ENCODE peak calls at places on chromosomes 3 and 15, in eight cellular contexts. One of them, this sample, is unnamed.

GRCh38 chr15:77417642-77418041 is 2.3 kb downstream of the PEAK1 start:
- DNase-seq in mesothelial cell of epicardium: no peak
- DNase-seq in LNCaP clone FGC: peak; percentile 88
- DNase-seq in activated B cell treated with CpG ODN at 0.5 μM for 24 hours: no peak
- DNase-seq in A549: no peak
- DNase-seq in B cell: no peak
- DNase-seq in ovary: no peak
- DNase-seq in fibroblast of mammary gland: peak; percentile 19
- DNase-seq in this sample: no peak

GRCh38 chr3:36482880-36483279 is 102.6 kb downstream of the STAC start:
- DNase-seq in ovary: no peak
- DNase-seq in fibroblast of mammary gland: no peak
- DNase-seq in B cell: no peak
- DNase-seq in LNCaP clone FGC: no peak
- DNase-seq in mesothelial cell of epicardium: no peak
- DNase-seq in activated B cell treated with CpG ODN at 0.5 μM for 24 hours: no peak
- DNase-seq in A549: no peak
- DNase-seq in this sample: no peak

GRCh38 chr3:154759966-154760365 is 320.2 kb upstream of the MME start:
- DNase-seq in A549: no peak
- DNase-seq in LNCaP clone FGC: no peak
- DNase-seq in fibroblast of mammary gland: peak; percentile 31
- DNase-seq in ovary: no peak
- DNase-seq in mesothelial cell of epicardium: no peak
- DNase-seq in B cell: no peak
- DNase-seq in activated B cell treated with CpG ODN at 0.5 μM for 24 hours: no peak
- DNase-seq in this sample: no peak

GRCh38 chr3:129602730-129603560 is 3.5 kb downstream of the PLXND1 start:
- DNase-seq in activated B cell treated with CpG ODN at 0.5 μM for 24 hours: no peak
- DNase-seq in LNCaP clone FGC: no peak
- DNase-seq in ovary: peak; percentile 79
- DNase-seq in mesothelial cell of epicardium: no peak
- DNase-seq in A549: peak; percentile 81
- DNase-seq in B cell: no peak
- DNase-seq in fibroblast of mammary gland: peak; percentile 93
- DNase-seq in this sample: no peak

GRCh38 chr15:29822685-29823459 is 604 bp upstream of the TJP1 start:
- DNase-seq in fibroblast of mammary gland: peak; percentile 78
- DNase-seq in LNCaP clone FGC: no peak
- DNase-seq in ovary: peak; percentile 66
- DNase-seq in activated B cell treated with CpG ODN at 0.5 μM for 24 hours: no peak
- DNase-seq in B cell: no peak
- DNase-seq in mesothelial cell of epicardium: peak; percentile 31
- DNase-seq in A549: peak; percentile 87
- DNase-seq in this sample: no peak

GRCh38 chr15:36472672-36473071 is 106.8 kb upstream of the CDIN1 start:
- DNase-seq in fibroblast of mammary gland: peak; percentile 56
- DNase-seq in LNCaP clone FGC: no peak
- DNase-seq in B cell: no peak
- DNase-seq in A549: no peak
- DNase-seq in ovary: no peak
- DNase-seq in activated B cell treated with CpG ODN at 0.5 μM for 24 hours: no peak
- DNase-seq in mesothelial cell of epicardium: no peak
- DNase-seq in this sample: no peak

GRCh38 chr3:11530153-11530721 is 113.5 kb downstream of the VGLL4 start:
- DNase-seq in fibroblast of mammary gland: peak; percentile 94
- DNase-seq in B cell: peak; percentile 18
- DNase-seq in ovary: peak; percentile 76
- DNase-seq in A549: peak; percentile 35
- DNase-seq in LNCaP clone FGC: no peak
- DNase-seq in mesothelial cell of epicardium: no peak
- DNase-seq in activated B cell treated with CpG ODN at 0.5 μM for 24 hours: no peak
- DNase-seq in this sample: no peak

GRCh38 chr3:14822875-14823807 is 4.4 kb downstream of the FGD5 start:
- DNase-seq in mesothelial cell of epicardium: no peak
- DNase-seq in A549: no peak
- DNase-seq in ovary: no peak
- DNase-seq in LNCaP clone FGC: peak; percentile 17
- DNase-seq in B cell: no peak
- DNase-seq in activated B cell treated with CpG ODN at 0.5 μM for 24 hours: no peak
- DNase-seq in fibroblast of mammary gland: peak; percentile 10
- DNase-seq in this sample: no peak

GRCh38 chr15:25469377-25469776 is 30.6 kb upstream of the UBE3A start:
- DNase-seq in LNCaP clone FGC: peak; percentile 17
- DNase-seq in fibroblast of mammary gland: peak; percentile 26
- DNase-seq in ovary: no peak
- DNase-seq in activated B cell treated with CpG ODN at 0.5 μM for 24 hours: no peak
- DNase-seq in A549: no peak
- DNase-seq in B cell: no peak
- DNase-seq in mesothelial cell of epicardium: no peak
- DNase-seq in this sample: no peak

GRCh38 chr3:18847583-18848197 is 300.6 kb upstream of the KCNH8 start:
- DNase-seq in ovary: no peak
- DNase-seq in mesothelial cell of epicardium: no peak
- DNase-seq in B cell: no peak
- DNase-seq in fibroblast of mammary gland: no peak
- DNase-seq in A549: peak; percentile 22
- DNase-seq in LNCaP clone FGC: no peak
- DNase-seq in activated B cell treated with CpG ODN at 0.5 μM for 24 hours: no peak
- DNase-seq in this sample: no peak

GRCh38 chr3:178665747-178666146 is 129.5 kb downstream of the KCNMB2 start:
- DNase-seq in activated B cell treated with CpG ODN at 0.5 μM for 24 hours: no peak
- DNase-seq in LNCaP clone FGC: no peak
- DNase-seq in mesothelial cell of epicardium: no peak
- DNase-seq in ovary: no peak
- DNase-seq in A549: no peak
- DNase-seq in B cell: no peak
- DNase-seq in fibroblast of mammary gland: no peak
- DNase-seq in this sample: no peak

GRCh38 chr15:45268135-45268534 is 16.1 kb downstream of the SLC28A2 start:
- DNase-seq in ovary: no peak
- DNase-seq in LNCaP clone FGC: no peak
- DNase-seq in A549: peak; percentile 18
- DNase-seq in fibroblast of mammary gland: no peak
- DNase-seq in mesothelial cell of epicardium: no peak
- DNase-seq in activated B cell treated with CpG ODN at 0.5 μM for 24 hours: no peak
- DNase-seq in B cell: no peak
- DNase-seq in this sample: no peak
- TF ChIP-seq CTCF in ovary: no peak
- TF ChIP-seq CTCF in LNCaP clone FGC: peak; percentile 26
- TF ChIP-seq CTCF in A549: no peak
- TF ChIP-seq CTCF in fibroblast of mammary gland: peak; percentile 5
- TF ChIP-seq CTCF in mesothelial cell of epicardium: no peak
- TF ChIP-seq CTCF in activated B cell treated with CpG ODN at 0.5 μM for 24 hours: no peak
- TF ChIP-seq CTCF in B cell: no peak
- TF ChIP-seq CTCF in this sample: no peak

GRCh38 chr3:54531741-54532140 is 396.1 kb downstream of the LRTM1 start:
- DNase-seq in fibroblast of mammary gland: no peak
- DNase-seq in B cell: no peak
- DNase-seq in A549: no peak
- DNase-seq in mesothelial cell of epicardium: no peak
- DNase-seq in ovary: no peak
- DNase-seq in LNCaP clone FGC: no peak
- DNase-seq in activated B cell treated with CpG ODN at 0.5 μM for 24 hours: no peak
- DNase-seq in this sample: no peak

GRCh38 chr3:54535619-54536018 is 392.2 kb downstream of the LRTM1 start:
- DNase-seq in mesothelial cell of epicardium: no peak
- DNase-seq in A549: no peak
- DNase-seq in B cell: no peak
- DNase-seq in activated B cell treated with CpG ODN at 0.5 μM for 24 hours: no peak
- DNase-seq in fibroblast of mammary gland: no peak
- DNase-seq in ovary: no peak
- DNase-seq in LNCaP clone FGC: no peak
- DNase-seq in this sample: no peak

GRCh38 chr3:54536450-54536849 is 391.4 kb downstream of the LRTM1 start:
- DNase-seq in activated B cell treated with CpG ODN at 0.5 μM for 24 hours: no peak
- DNase-seq in fibroblast of mammary gland: no peak
- DNase-seq in ovary: no peak
- DNase-seq in A549: no peak
- DNase-seq in B cell: no peak
- DNase-seq in LNCaP clone FGC: no peak
- DNase-seq in mesothelial cell of epicardium: no peak
- DNase-seq in this sample: no peak

GRCh38 chr3:54537506-54537905 is 390.4 kb downstream of the LRTM1 start:
- DNase-seq in LNCaP clone FGC: no peak
- DNase-seq in activated B cell treated with CpG ODN at 0.5 μM for 24 hours: no peak
- DNase-seq in mesothelial cell of epicardium: no peak
- DNase-seq in A549: no peak
- DNase-seq in B cell: no peak
- DNase-seq in fibroblast of mammary gland: no peak
- DNase-seq in ovary: no peak
- DNase-seq in this sample: no peak

DNA sequence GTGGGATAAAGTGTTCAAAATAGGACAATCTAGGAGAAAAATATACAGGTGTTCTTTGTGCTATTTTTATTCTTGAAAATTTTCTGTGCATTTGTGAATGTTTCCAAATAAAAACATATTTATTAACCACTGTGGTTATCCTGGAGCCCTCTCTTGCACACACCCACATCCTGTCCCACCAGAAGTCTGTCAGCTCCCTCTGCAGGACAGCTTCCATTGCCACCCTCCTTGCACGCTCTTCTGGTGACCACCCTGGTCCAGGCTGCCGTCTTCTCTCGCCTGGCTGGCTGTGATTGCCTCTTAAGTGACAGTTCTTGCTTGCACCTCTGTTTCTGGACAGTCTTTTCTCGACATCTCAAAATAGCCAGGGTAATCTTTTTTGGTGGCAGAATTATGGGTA is 394.0 kb downstream of the LRTM1 start:
- DNase-seq in A549: no peak
- DNase-seq in activated B cell treated with CpG ODN at 0.5 μM for 24 hours: no peak
- DNase-seq in mesothelial cell of epicardium: no peak
- DNase-seq in fibroblast of mammary gland: no peak
- DNase-seq in B cell: no peak
- DNase-seq in ovary: no peak
- DNase-seq in LNCaP clone FGC: no peak
- DNase-seq in this sample: no peak
- TF ChIP-seq CTCF in A549: no peak
- TF ChIP-seq CTCF in activated B cell treated with CpG ODN at 0.5 μM for 24 hours: no peak
- TF ChIP-seq CTCF in mesothelial cell of epicardium: no peak
- TF ChIP-seq CTCF in fibroblast of mammary gland: no peak
- TF ChIP-seq CTCF in B cell: no peak
- TF ChIP-seq CTCF in ovary: no peak
- TF ChIP-seq CTCF in LNCaP clone FGC: peak; percentile 20
- TF ChIP-seq CTCF in this sample: no peak

GRCh38 chr3:83928391-83928790 is 1030.4 kb upstream of the CADM2 start:
- DNase-seq in A549: peak; percentile 60
- DNase-seq in mesothelial cell of epicardium: no peak
- DNase-seq in B cell: no peak
- DNase-seq in activated B cell treated with CpG ODN at 0.5 μM for 24 hours: no peak
- DNase-seq in ovary: no peak
- DNase-seq in fibroblast of mammary gland: peak; percentile 18
- DNase-seq in LNCaP clone FGC: peak; percentile 52
- DNase-seq in this sample: no peak
- TF ChIP-seq CTCF in A549: peak; percentile 23
- TF ChIP-seq CTCF in mesothelial cell of epicardium: peak; percentile 42
- TF ChIP-seq CTCF in B cell: no peak
- TF ChIP-seq CTCF in activated B cell treated with CpG ODN at 0.5 μM for 24 hours: no peak
- TF ChIP-seq CTCF in ovary: no peak
- TF ChIP-seq CTCF in fibroblast of mammary gland: no peak
- TF ChIP-seq CTCF in LNCaP clone FGC: peak; percentile 54
- TF ChIP-seq CTCF in this sample: no peak

DNA sequence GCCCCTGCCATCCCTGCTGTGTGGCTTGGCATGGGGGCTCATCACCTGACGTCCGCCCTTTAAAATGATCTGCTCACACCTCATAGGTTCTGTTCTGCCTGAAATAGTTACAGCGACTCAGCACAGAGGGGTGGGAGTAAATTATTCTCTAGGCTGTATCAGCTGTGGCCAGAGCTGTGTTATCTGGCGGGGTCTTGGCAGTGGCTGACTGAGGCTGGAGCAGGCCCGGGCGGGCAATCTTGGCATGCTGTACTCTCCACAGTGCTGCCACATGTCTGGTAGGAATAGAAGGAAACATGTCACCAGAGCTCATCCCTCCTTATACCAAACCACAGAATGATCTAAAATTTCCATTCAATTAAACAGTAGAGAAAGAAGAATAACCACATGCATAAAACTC is 499.9 kb upstream of the LMCD1 start:
- DNase-seq in LNCaP clone FGC: no peak
- DNase-seq in mesothelial cell of epicardium: no peak
- DNase-seq in activated B cell treated with CpG ODN at 0.5 μM for 24 hours: no peak
- DNase-seq in ovary: no peak
- DNase-seq in A549: no peak
- DNase-seq in B cell: no peak
- DNase-seq in fibroblast of mammary gland: no peak
- DNase-seq in this sample: no peak
- TF ChIP-seq CTCF in LNCaP clone FGC: no peak
- TF ChIP-seq CTCF in mesothelial cell of epicardium: no peak
- TF ChIP-seq CTCF in activated B cell treated with CpG ODN at 0.5 μM for 24 hours: no peak
- TF ChIP-seq CTCF in ovary: no peak
- TF ChIP-seq CTCF in A549: no peak
- TF ChIP-seq CTCF in B cell: no peak
- TF ChIP-seq CTCF in fibroblast of mammary gland: no peak
- TF ChIP-seq CTCF in this sample: no peak

GRCh38 chr15:58115692-58116091 is 22.5 kb upstream of the AQP9 start:
- DNase-seq in B cell: no peak
- DNase-seq in fibroblast of mammary gland: peak; percentile 48
- DNase-seq in activated B cell treated with CpG ODN at 0.5 μM for 24 hours: no peak
- DNase-seq in mesothelial cell of epicardium: no peak
- DNase-seq in ovary: no peak
- DNase-seq in LNCaP clone FGC: peak; percentile 2
- DNase-seq in A549: peak; percentile 32
- DNase-seq in this sample: no peak
- TF ChIP-seq CTCF in B cell: no peak
- TF ChIP-seq CTCF in fibroblast of mammary gland: peak; percentile 53
- TF ChIP-seq CTCF in activated B cell treated with CpG ODN at 0.5 μM for 24 hours: no peak
- TF ChIP-seq CTCF in mesothelial cell of epicardium: no peak
- TF ChIP-seq CTCF in ovary: no peak
- TF ChIP-seq CTCF in LNCaP clone FGC: peak; percentile 28
- TF ChIP-seq CTCF in A549: peak; percentile 30
- TF ChIP-seq CTCF in this sample: peak; percentile 44